ENCODE peak calls at places on chromosomes 2 and 18, in seven cellular contexts. One of them, this sample, is unnamed.
A peak's percentile ranks its signal among the peaks of the same experiment; 100 is the strongest.

GRCh38 chr2:129627437-129627836 is 352.0 kb upstream of the RAB6C start:
- DNase-seq in astrocyte of the spinal cord: no peak
- DNase-seq in NCI-H774: no peak
- DNase-seq in Daoy: no peak
- DNase-seq in ovary: no peak
- DNase-seq in activated CD8-positive, alpha-beta T cell treated with anti-CD3 and anti-CD28 coated beads, Interleukin-2, amount 10 ng/mL, durations not matched to agents 7 days and 5 days: no peak
- DNase-seq in HTR-8/SVneo: no peak
- DNase-seq in this sample: no peak

GRCh38 chr18:11887305-11888262 is 20.5 kb downstream of the MPPE1 start:
- DNase-seq in astrocyte of the spinal cord: no peak
- DNase-seq in NCI-H774: no peak
- DNase-seq in Daoy: peak; percentile 21
- DNase-seq in ovary: no peak
- DNase-seq in activated CD8-positive, alpha-beta T cell treated with anti-CD3 and anti-CD28 coated beads, Interleukin-2, amount 10 ng/mL, durations not matched to agents 7 days and 5 days: no peak
- DNase-seq in HTR-8/SVneo: no peak
- DNase-seq in this sample: no peak

GRCh38 chr2:144629937-144630336 is 110.0 kb upstream of the ZEB2 start:
- DNase-seq in astrocyte of the spinal cord: no peak
- DNase-seq in NCI-H774: no peak
- DNase-seq in Daoy: no peak
- DNase-seq in ovary: no peak
- DNase-seq in activated CD8-positive, alpha-beta T cell treated with anti-CD3 and anti-CD28 coated beads, Interleukin-2, amount 10 ng/mL, durations not matched to agents 7 days and 5 days: no peak
- DNase-seq in HTR-8/SVneo: no peak
- DNase-seq in this sample: no peak

GRCh38 chr2:96415684-96416083 is 80.1 kb downstream of the NCAPH start:
- DNase-seq in astrocyte of the spinal cord: no peak
- DNase-seq in NCI-H774: no peak
- DNase-seq in Daoy: no peak
- DNase-seq in ovary: no peak
- DNase-seq in activated CD8-positive, alpha-beta T cell treated with anti-CD3 and anti-CD28 coated beads, Interleukin-2, amount 10 ng/mL, durations not matched to agents 7 days and 5 days: no peak
- DNase-seq in HTR-8/SVneo: no peak
- DNase-seq in this sample: no peak

GRCh38 chr18:21805771-21806366 is 65.3 kb downstream of the MIB1 start:
- DNase-seq in astrocyte of the spinal cord: no peak
- DNase-seq in NCI-H774: no peak
- DNase-seq in Daoy: no peak
- DNase-seq in ovary: no peak
- DNase-seq in activated CD8-positive, alpha-beta T cell treated with anti-CD3 and anti-CD28 coated beads, Interleukin-2, amount 10 ng/mL, durations not matched to agents 7 days and 5 days: no peak
- DNase-seq in HTR-8/SVneo: no peak
- DNase-seq in this sample: no peak

GRCh38 chr2:95158441-95158840 is 1.2 kb downstream of the ZNF514 start:
- DNase-seq in astrocyte of the spinal cord: no peak
- DNase-seq in NCI-H774: no peak
- DNase-seq in Daoy: peak; percentile 3
- DNase-seq in ovary: no peak
- DNase-seq in activated CD8-positive, alpha-beta T cell treated with anti-CD3 and anti-CD28 coated beads, Interleukin-2, amount 10 ng/mL, durations not matched to agents 7 days and 5 days: no peak
- DNase-seq in HTR-8/SVneo: no peak
- DNase-seq in this sample: no peak

GRCh38 chr2:9113262-9113661 is 93.3 kb upstream of the ASAP2 start:
- DNase-seq in astrocyte of the spinal cord: no peak
- DNase-seq in NCI-H774: no peak
- DNase-seq in Daoy: no peak
- DNase-seq in ovary: no peak
- DNase-seq in activated CD8-positive, alpha-beta T cell treated with anti-CD3 and anti-CD28 coated beads, Interleukin-2, amount 10 ng/mL, durations not matched to agents 7 days and 5 days: no peak
- DNase-seq in HTR-8/SVneo: no peak
- DNase-seq in this sample: no peak

GRCh38 chr18:13550446-13551304 is 175.7 kb downstream of the FAM210A start:
- DNase-seq in astrocyte of the spinal cord: no peak
- DNase-seq in NCI-H774: no peak
- DNase-seq in Daoy: no peak
- DNase-seq in ovary: no peak
- DNase-seq in activated CD8-positive, alpha-beta T cell treated with anti-CD3 and anti-CD28 coated beads, Interleukin-2, amount 10 ng/mL, durations not matched to agents 7 days and 5 days: no peak
- DNase-seq in HTR-8/SVneo: no peak
- DNase-seq in this sample: no peak

GRCh38 chr18:51195602-51196115 is 1.8 kb downstream of the MEX3C start:
- DNase-seq in astrocyte of the spinal cord: peak; percentile 69
- DNase-seq in NCI-H774: peak; percentile 50
- DNase-seq in Daoy: peak; percentile 48
- DNase-seq in ovary: no peak
- DNase-seq in activated CD8-positive, alpha-beta T cell treated with anti-CD3 and anti-CD28 coated beads, Interleukin-2, amount 10 ng/mL, durations not matched to agents 7 days and 5 days: peak; percentile 63
- DNase-seq in HTR-8/SVneo: peak; percentile 25
- DNase-seq in this sample: peak; percentile 59

GRCh38 chr2:179596018-179596417 is 265.4 kb downstream of the ZNF385B start:
- DNase-seq in astrocyte of the spinal cord: peak; percentile 69
- DNase-seq in NCI-H774: no peak
- DNase-seq in Daoy: no peak
- DNase-seq in ovary: no peak
- DNase-seq in activated CD8-positive, alpha-beta T cell treated with anti-CD3 and anti-CD28 coated beads, Interleukin-2, amount 10 ng/mL, durations not matched to agents 7 days and 5 days: no peak
- DNase-seq in HTR-8/SVneo: no peak
- DNase-seq in this sample: no peak

GRCh38 chr2:64859208-64860161 is 129.7 kb upstream of the SLC1A4 start:
- DNase-seq in astrocyte of the spinal cord: peak; percentile 92
- DNase-seq in NCI-H774: peak; percentile 55
- DNase-seq in Daoy: peak; percentile 84
- DNase-seq in ovary: peak; percentile 92
- DNase-seq in activated CD8-positive, alpha-beta T cell treated with anti-CD3 and anti-CD28 coated beads, Interleukin-2, amount 10 ng/mL, durations not matched to agents 7 days and 5 days: no peak
- DNase-seq in HTR-8/SVneo: peak; percentile 77
- DNase-seq in this sample: no peak

GRCh38 chr2:101328474-101329007 is 20.0 kb upstream of the RNF149 start:
- DNase-seq in astrocyte of the spinal cord: peak; percentile 68
- DNase-seq in NCI-H774: no peak
- DNase-seq in Daoy: peak; percentile 34
- DNase-seq in ovary: no peak
- DNase-seq in activated CD8-positive, alpha-beta T cell treated with anti-CD3 and anti-CD28 coated beads, Interleukin-2, amount 10 ng/mL, durations not matched to agents 7 days and 5 days: peak; percentile 75
- DNase-seq in HTR-8/SVneo: no peak
- DNase-seq in this sample: peak; percentile 78

GRCh38 chr18:35458677-35459441 is 38.9 kb downstream of the INO80C start:
- DNase-seq in astrocyte of the spinal cord: peak; percentile 76
- DNase-seq in NCI-H774: no peak
- DNase-seq in Daoy: peak; percentile 90
- DNase-seq in ovary: no peak
- DNase-seq in activated CD8-positive, alpha-beta T cell treated with anti-CD3 and anti-CD28 coated beads, Interleukin-2, amount 10 ng/mL, durations not matched to agents 7 days and 5 days: no peak
- DNase-seq in HTR-8/SVneo: peak; percentile 68
- DNase-seq in this sample: no peak

GRCh38 chr2:148523315-148523714 is 121.2 kb upstream of the EPC2 start:
- DNase-seq in astrocyte of the spinal cord: no peak
- DNase-seq in NCI-H774: no peak
- DNase-seq in Daoy: no peak
- DNase-seq in ovary: no peak
- DNase-seq in activated CD8-positive, alpha-beta T cell treated with anti-CD3 and anti-CD28 coated beads, Interleukin-2, amount 10 ng/mL, durations not matched to agents 7 days and 5 days: no peak
- DNase-seq in HTR-8/SVneo: no peak
- DNase-seq in this sample: no peak

GRCh38 chr2:189553689-189554088 is 26.9 kb downstream of the SLC40A1 start:
- DNase-seq in astrocyte of the spinal cord: no peak
- DNase-seq in NCI-H774: no peak
- DNase-seq in Daoy: no peak
- DNase-seq in ovary: no peak
- DNase-seq in activated CD8-positive, alpha-beta T cell treated with anti-CD3 and anti-CD28 coated beads, Interleukin-2, amount 10 ng/mL, durations not matched to agents 7 days and 5 days: no peak
- DNase-seq in HTR-8/SVneo: no peak
- DNase-seq in this sample: no peak

GRCh38 chr2:234107861-234108260 is 57.4 kb downstream of the SPP2 start:
- DNase-seq in astrocyte of the spinal cord: no peak
- DNase-seq in NCI-H774: no peak
- DNase-seq in Daoy: no peak
- DNase-seq in ovary: no peak
- DNase-seq in activated CD8-positive, alpha-beta T cell treated with anti-CD3 and anti-CD28 coated beads, Interleukin-2, amount 10 ng/mL, durations not matched to agents 7 days and 5 days: no peak
- DNase-seq in HTR-8/SVneo: no peak
- DNase-seq in this sample: no peak

GRCh38 chr2:127722807-127723206 is 21.5 kb downstream of the SFT2D3 start:
- DNase-seq in astrocyte of the spinal cord: no peak
- DNase-seq in NCI-H774: no peak
- DNase-seq in Daoy: no peak
- DNase-seq in ovary: no peak
- DNase-seq in activated CD8-positive, alpha-beta T cell treated with anti-CD3 and anti-CD28 coated beads, Interleukin-2, amount 10 ng/mL, durations not matched to agents 7 days and 5 days: no peak
- DNase-seq in HTR-8/SVneo: no peak
- DNase-seq in this sample: no peak

GRCh38 chr2:23803965-23804542 is 122.9 kb downstream of the ATAD2B start:
- DNase-seq in astrocyte of the spinal cord: peak; percentile 25
- DNase-seq in NCI-H774: no peak
- DNase-seq in Daoy: peak; percentile 48
- DNase-seq in ovary: peak; percentile 22
- DNase-seq in activated CD8-positive, alpha-beta T cell treated with anti-CD3 and anti-CD28 coated beads, Interleukin-2, amount 10 ng/mL, durations not matched to agents 7 days and 5 days: no peak
- DNase-seq in HTR-8/SVneo: peak; percentile 13
- DNase-seq in this sample: peak; percentile 23

GRCh38 chr2:66903126-66903654 is 468.3 kb downstream of the MEIS1 start:
- DNase-seq in astrocyte of the spinal cord: no peak
- DNase-seq in NCI-H774: no peak
- DNase-seq in Daoy: no peak
- DNase-seq in ovary: no peak
- DNase-seq in activated CD8-positive, alpha-beta T cell treated with anti-CD3 and anti-CD28 coated beads, Interleukin-2, amount 10 ng/mL, durations not matched to agents 7 days and 5 days: no peak
- DNase-seq in HTR-8/SVneo: no peak
- DNase-seq in this sample: no peak

GRCh38 chr2:239106314-239106908 is 258.5 kb downstream of the TWIST2 start:
- DNase-seq in astrocyte of the spinal cord: peak; percentile 48
- DNase-seq in NCI-H774: peak; percentile 17
- DNase-seq in Daoy: peak; percentile 68
- DNase-seq in ovary: no peak
- DNase-seq in activated CD8-positive, alpha-beta T cell treated with anti-CD3 and anti-CD28 coated beads, Interleukin-2, amount 10 ng/mL, durations not matched to agents 7 days and 5 days: no peak
- DNase-seq in HTR-8/SVneo: peak; percentile 86
- DNase-seq in this sample: no peak

GRCh38 chr2:72185166-72185565 is 37.5 kb upstream of the CYP26B1 start:
- DNase-seq in astrocyte of the spinal cord: no peak
- DNase-seq in NCI-H774: no peak
- DNase-seq in Daoy: no peak
- DNase-seq in ovary: no peak
- DNase-seq in activated CD8-positive, alpha-beta T cell treated with anti-CD3 and anti-CD28 coated beads, Interleukin-2, amount 10 ng/mL, durations not matched to agents 7 days and 5 days: no peak
- DNase-seq in HTR-8/SVneo: no peak
- DNase-seq in this sample: no peak

GRCh38 chr2:56132138-56132537 is 51.7 kb upstream of the CCDC85A start:
- DNase-seq in astrocyte of the spinal cord: peak; percentile 52
- DNase-seq in NCI-H774: peak; percentile 40
- DNase-seq in Daoy: peak; percentile 25
- DNase-seq in ovary: no peak
- DNase-seq in activated CD8-positive, alpha-beta T cell treated with anti-CD3 and anti-CD28 coated beads, Interleukin-2, amount 10 ng/mL, durations not matched to agents 7 days and 5 days: no peak
- DNase-seq in HTR-8/SVneo: peak; percentile 37
- DNase-seq in this sample: no peak

GRCh38 chr2:191555092-191555742 is 122.7 kb upstream of the NABP1 start:
- DNase-seq in astrocyte of the spinal cord: peak; percentile 80
- DNase-seq in NCI-H774: peak; percentile 69
- DNase-seq in Daoy: peak; percentile 73
- DNase-seq in ovary: peak; percentile 74
- DNase-seq in activated CD8-positive, alpha-beta T cell treated with anti-CD3 and anti-CD28 coated beads, Interleukin-2, amount 10 ng/mL, durations not matched to agents 7 days and 5 days: peak; percentile 87
- DNase-seq in HTR-8/SVneo: peak; percentile 83
- DNase-seq in this sample: peak; percentile 82

GRCh38 chr2:238899386-238899785 is 51.5 kb downstream of the TWIST2 start:
- DNase-seq in astrocyte of the spinal cord: no peak
- DNase-seq in NCI-H774: no peak
- DNase-seq in Daoy: no peak
- DNase-seq in ovary: no peak
- DNase-seq in activated CD8-positive, alpha-beta T cell treated with anti-CD3 and anti-CD28 coated beads, Interleukin-2, amount 10 ng/mL, durations not matched to agents 7 days and 5 days: no peak
- DNase-seq in HTR-8/SVneo: no peak
- DNase-seq in this sample: no peak

GRCh38 chr18:499351-500229 is 911 bp downstream of the COLEC12 start:
- DNase-seq in astrocyte of the spinal cord: peak; percentile 71
- DNase-seq in NCI-H774: no peak
- DNase-seq in Daoy: peak; percentile 70
- DNase-seq in ovary: peak; percentile 30
- DNase-seq in activated CD8-positive, alpha-beta T cell treated with anti-CD3 and anti-CD28 coated beads, Interleukin-2, amount 10 ng/mL, durations not matched to agents 7 days and 5 days: no peak
- DNase-seq in HTR-8/SVneo: peak; percentile 56
- DNase-seq in this sample: no peak

GRCh38 chr2:217973008-217973787 is 29.6 kb downstream of the TNS1 start:
- DNase-seq in astrocyte of the spinal cord: no peak
- DNase-seq in NCI-H774: no peak
- DNase-seq in Daoy: no peak
- DNase-seq in ovary: no peak
- DNase-seq in activated CD8-positive, alpha-beta T cell treated with anti-CD3 and anti-CD28 coated beads, Interleukin-2, amount 10 ng/mL, durations not matched to agents 7 days and 5 days: no peak
- DNase-seq in HTR-8/SVneo: no peak
- DNase-seq in this sample: no peak

GRCh38 chr2:172244419-172245130 is 141.9 kb upstream of the DLX2 start:
- DNase-seq in astrocyte of the spinal cord: no peak
- DNase-seq in NCI-H774: no peak
- DNase-seq in Daoy: no peak
- DNase-seq in ovary: no peak
- DNase-seq in activated CD8-positive, alpha-beta T cell treated with anti-CD3 and anti-CD28 coated beads, Interleukin-2, amount 10 ng/mL, durations not matched to agents 7 days and 5 days: no peak
- DNase-seq in HTR-8/SVneo: no peak
- DNase-seq in this sample: no peak

GRCh38 chr2:227363756-227364155 is 15.3 kb downstream of the TM4SF20 start:
- DNase-seq in astrocyte of the spinal cord: no peak
- DNase-seq in NCI-H774: no peak
- DNase-seq in Daoy: no peak
- DNase-seq in ovary: no peak
- DNase-seq in activated CD8-positive, alpha-beta T cell treated with anti-CD3 and anti-CD28 coated beads, Interleukin-2, amount 10 ng/mL, durations not matched to agents 7 days and 5 days: no peak
- DNase-seq in HTR-8/SVneo: no peak
- DNase-seq in this sample: no peak

GRCh38 chr2:218984239-218985020 is 554 bp downstream of the FEV start:
- DNase-seq in astrocyte of the spinal cord: no peak
- DNase-seq in NCI-H774: no peak
- DNase-seq in Daoy: peak; percentile 45
- DNase-seq in ovary: no peak
- DNase-seq in activated CD8-positive, alpha-beta T cell treated with anti-CD3 and anti-CD28 coated beads, Interleukin-2, amount 10 ng/mL, durations not matched to agents 7 days and 5 days: no peak
- DNase-seq in HTR-8/SVneo: no peak
- DNase-seq in this sample: no peak

GRCh38 chr2:70954886-70955285 is 19.2 kb downstream of the ATP6V1B1 start:
- DNase-seq in astrocyte of the spinal cord: no peak
- DNase-seq in NCI-H774: no peak
- DNase-seq in Daoy: no peak
- DNase-seq in ovary: no peak
- DNase-seq in activated CD8-positive, alpha-beta T cell treated with anti-CD3 and anti-CD28 coated beads, Interleukin-2, amount 10 ng/mL, durations not matched to agents 7 days and 5 days: peak; percentile 13
- DNase-seq in HTR-8/SVneo: no peak
- DNase-seq in this sample: no peak

GRCh38 chr2:225030089-225030653 is 12.1 kb downstream of the DOCK10 start:
- DNase-seq in astrocyte of the spinal cord: no peak
- DNase-seq in NCI-H774: no peak
- DNase-seq in Daoy: no peak
- DNase-seq in ovary: no peak
- DNase-seq in activated CD8-positive, alpha-beta T cell treated with anti-CD3 and anti-CD28 coated beads, Interleukin-2, amount 10 ng/mL, durations not matched to agents 7 days and 5 days: no peak
- DNase-seq in HTR-8/SVneo: no peak
- DNase-seq in this sample: no peak